ENCODE peak calls at places on chromosomes 4 and X, in nine cellular contexts. I is fibroblast of lung; Y is non-pigmented ciliary epithelial cell; L is activated CD4-positive, alpha-beta memory T cell treated with anti-CD3 and anti-CD28 coated beads, Interleukin-2, amount 10 ng/mL, durations not matched to agents 7 days and 5 days; J is mesothelial cell of epicardium; G is progenitor cell of endocrine pancreas; N is hepatic stellate cell; Q is ecto neural progenitor cell; P is AG08396. S is an unnamed sample.

GRCh38 chr4:157722146-157722545 is 450.7 kb downstream of the GASK1B start:
- DNase-seq in Y (no peak), P (no peak), N (no peak), Q (no peak), J (no peak), I (no peak), L (no peak), G (no peak), S (no peak)

GRCh38 chr4:101961144-101961543 is 170.6 kb downstream of the BANK1 start:
- DNase-seq in Q (no peak), I (no peak), N (no peak), L (no peak), Y (no peak), J (no peak), P (no peak), G (no peak), S (peak)

GRCh38 chr4:7291372-7292135 is 99.2 kb downstream of the SORCS2 start:
- DNase-seq in Y (no peak), J (no peak), L (no peak), I (no peak), Q (no peak), P (peak), G (no peak), N (no peak), S (peak)

GRCh38 chrX:71650333-71650969 is 16.9 kb upstream of the LOC101059915 start:
- DNase-seq in J (no peak), G (no peak), Q (no peak), I (no peak), Y (no peak), P (no peak), N (no peak), L (peak), S (no peak)

GRCh38 chr4:997375-998071 is 4.3 kb upstream of the SLC26A1 start:
- DNase-seq in Q (no peak), G (no peak), L (no peak), N (peak), I (no peak), Y (no peak), P (peak), J (no peak), S (peak)

GRCh38 chrX:143994206-143994605 is 110.3 kb downstream of the UBE2NL start:
- DNase-seq in Q (no peak), L (no peak), Y (peak), I (no peak), P (no peak), N (no peak), G (no peak), J (no peak), S (no peak)

GRCh38 chr4:78706302-78706701 is 69.8 kb upstream of the BMP2K start:
- DNase-seq in L (no peak), I (no peak), Y (no peak), J (no peak), P (no peak), G (no peak), Q (no peak), N (no peak), S (no peak)

GRCh38 chrX:32489125-32489524 is 722.2 kb downstream of the DMD start:
- DNase-seq in Y (no peak), N (no peak), G (no peak), I (no peak), J (no peak), Q (no peak), P (no peak), L (no peak), S (no peak)

GRCh38 chr4:10032625-10033024 is 11.3 kb upstream of the SLC2A9 start:
- DNase-seq in P (no peak), Q (no peak), G (no peak), J (no peak), N (no peak), I (peak), L (no peak), Y (peak), S (peak)

GRCh38 chr4:143768007-143768591 is 67.6 kb upstream of the FREM3 start:
- DNase-seq in N (no peak), P (no peak), G (no peak), I (peak), L (no peak), Q (no peak), J (no peak), Y (no peak), S (peak)

GRCh38 chrX:153301746-153302145 is 19.8 kb downstream of the PNMA6F start:
- DNase-seq in N (no peak), L (no peak), P (no peak), Y (no peak), G (no peak), J (no peak), I (no peak), Q (no peak), S (no peak)